ENCODE peak calls at places on chromosomes 2 and 18, in four cellular contexts. One of them, this sample, is unnamed.

GRCh38 chr2:161905389-161906046 is 168.5 kb downstream of the DPP4 start:
- DNase-seq in activated T-helper 1 cell treated with anti-CD3 and anti-CD28 coated beads, Interleukin-2, amount 50 U/mL, for 16 hours: no peak
- DNase-seq in amniotic epithelial cell: peak; percentile 7
- DNase-seq in RPMI7951: peak; percentile 68
- DNase-seq in this sample: no peak

GRCh38 chr2:237904806-237905599 is 45.6 kb downstream of the RAMP1 start:
- DNase-seq in amniotic epithelial cell: peak; percentile 79
- DNase-seq in RPMI7951: peak; percentile 79
- DNase-seq in activated T-helper 1 cell treated with anti-CD3 and anti-CD28 coated beads, Interleukin-2, amount 50 U/mL, for 16 hours: no peak
- DNase-seq in this sample: no peak

GRCh38 chr2:54574107-54574859 is 118.2 kb downstream of the SPTBN1 start:
- DNase-seq in amniotic epithelial cell: peak; percentile 82
- DNase-seq in RPMI7951: peak; percentile 75
- DNase-seq in activated T-helper 1 cell treated with anti-CD3 and anti-CD28 coated beads, Interleukin-2, amount 50 U/mL, for 16 hours: peak; percentile 38
- DNase-seq in this sample: no peak

GRCh38 chr2:70010222-70011111 is 49.0 kb upstream of the ASPRV1 start:
- DNase-seq in amniotic epithelial cell: peak; percentile 11
- DNase-seq in RPMI7951: no peak
- DNase-seq in activated T-helper 1 cell treated with anti-CD3 and anti-CD28 coated beads, Interleukin-2, amount 50 U/mL, for 16 hours: no peak
- DNase-seq in this sample: no peak

GRCh38 chr18:801137-801536 is 10.9 kb downstream of the YES1 start:
- DNase-seq in RPMI7951: no peak
- DNase-seq in activated T-helper 1 cell treated with anti-CD3 and anti-CD28 coated beads, Interleukin-2, amount 50 U/mL, for 16 hours: no peak
- DNase-seq in amniotic epithelial cell: no peak
- DNase-seq in this sample: no peak

GRCh38 chr2:48483916-48484315 is 46.0 kb upstream of the STON1 start:
- DNase-seq in activated T-helper 1 cell treated with anti-CD3 and anti-CD28 coated beads, Interleukin-2, amount 50 U/mL, for 16 hours: no peak
- DNase-seq in amniotic epithelial cell: peak; percentile 98
- DNase-seq in RPMI7951: peak; percentile 11
- DNase-seq in this sample: no peak

GRCh38 chr18:78703297-78703696 is 276.3 kb upstream of the SALL3 start:
- DNase-seq in RPMI7951: no peak
- DNase-seq in amniotic epithelial cell: no peak
- DNase-seq in activated T-helper 1 cell treated with anti-CD3 and anti-CD28 coated beads, Interleukin-2, amount 50 U/mL, for 16 hours: no peak
- DNase-seq in this sample: no peak

GRCh38 chr2:208265371-208265806 is 666 bp upstream of the PIKFYVE start:
- DNase-seq in activated T-helper 1 cell treated with anti-CD3 and anti-CD28 coated beads, Interleukin-2, amount 50 U/mL, for 16 hours: no peak
- DNase-seq in amniotic epithelial cell: peak; percentile 66
- DNase-seq in RPMI7951: peak; percentile 46
- DNase-seq in this sample: peak; percentile 12

GRCh38 chr2:68193774-68194372 is 36.2 kb downstream of the PNO1 start:
- DNase-seq in amniotic epithelial cell: peak; percentile 46
- DNase-seq in activated T-helper 1 cell treated with anti-CD3 and anti-CD28 coated beads, Interleukin-2, amount 50 U/mL, for 16 hours: no peak
- DNase-seq in RPMI7951: peak; percentile 64
- DNase-seq in this sample: no peak

GRCh38 chr18:47235096-47235495 is 16.4 kb downstream of the SKOR2 start:
- DNase-seq in amniotic epithelial cell: no peak
- DNase-seq in activated T-helper 1 cell treated with anti-CD3 and anti-CD28 coated beads, Interleukin-2, amount 50 U/mL, for 16 hours: no peak
- DNase-seq in RPMI7951: no peak
- DNase-seq in this sample: no peak

GRCh38 chr2:241853651-241854341 is 4.9 kb downstream of the PDCD1 start:
- DNase-seq in amniotic epithelial cell: no peak
- DNase-seq in RPMI7951: peak; percentile 32
- DNase-seq in activated T-helper 1 cell treated with anti-CD3 and anti-CD28 coated beads, Interleukin-2, amount 50 U/mL, for 16 hours: no peak
- DNase-seq in this sample: no peak

This sample was measured in neuronal stem cell.